ENCODE peak calls at places on chromosomes 1 and 21, in eight cellular contexts. H is mammary epithelial cell, K is brain microvascular endothelial cell, M is left ventricle myocardium inferior, W is aorta, Y is A549, I is gastrocnemius medialis, F is uterus. E is an unnamed sample.

GRCh38 chr1:119544165-119544762 is 37.3 kb downstream of the HSD3B1 start:
- DNase-seq in H (no peak), K (no peak), M (no peak), W (no peak), Y (peak; percentile 15), I (no peak), F (no peak), E (no peak)

GRCh38 chr1:115156826-115157468 is 67.6 kb upstream of the TSPAN2 start:
- DNase-seq in H (no peak), K (no peak), M (no peak), W (no peak), Y (no peak), I (no peak), F (no peak), E (no peak)

GRCh38 chr1:241532864-241533263 is 686 bp downstream of the KMO start:
- DNase-seq in H (peak; percentile 50), K (no peak), M (no peak), W (no peak), Y (no peak), I (no peak), F (no peak), E (no peak)

GRCh38 chr1:240831191-240831631 is 219.3 kb upstream of the GREM2 start:
- DNase-seq in H (no peak), K (peak; percentile 64), M (no peak), W (no peak), Y (no peak), I (no peak), F (no peak), E (no peak)

GRCh38 chr1:202954057-202954745 is 3.9 kb downstream of the ADIPOR1 start:
- DNase-seq in H (no peak), K (no peak), M (no peak), W (no peak), Y (no peak), I (no peak), F (no peak), E (no peak)

GRCh38 chr1:93620169-93620840 is 61.3 kb downstream of the BCAR3 start:
- DNase-seq in H (no peak), K (no peak), M (no peak), W (no peak), Y (no peak), I (no peak), F (no peak), E (no peak)

GRCh38 chr1:109769335-109770078 is 5.8 kb upstream of the EPS8L3 start:
- DNase-seq in H (peak; percentile 69), K (peak; percentile 81), M (peak; percentile 7), W (peak; percentile 45), Y (no peak), I (peak; percentile 6), F (peak; percentile 5), E (peak; percentile 11)

GRCh38 chr1:94463765-94464330 is 45.7 kb downstream of the ABCD3 start:
- DNase-seq in H (peak; percentile 55), K (peak; percentile 53), M (no peak), W (no peak), Y (peak; percentile 66), I (no peak), F (no peak), E (no peak)

GRCh38 chr1:29240400-29240837 is 4.1 kb downstream of the PTPRU start:
- DNase-seq in H (no peak), K (no peak), M (no peak), W (peak; percentile 55), Y (no peak), I (no peak), F (no peak), E (no peak)

GRCh38 chr1:8889925-8890785 is 11.7 kb upstream of the ENO1 start:
- DNase-seq in H (peak; percentile 95), K (peak; percentile 63), M (peak; percentile 93), W (peak; percentile 93), Y (peak; percentile 78), I (peak; percentile 86), F (peak; percentile 70), E (peak; percentile 89)

GRCh38 chr1:29945426-29945825 is 709.1 kb downstream of the PTPRU start:
- DNase-seq in H (no peak), K (no peak), M (no peak), W (no peak), Y (no peak), I (no peak), F (no peak), E (no peak)

GRCh38 chr21:33374080-33374873 is 28.9 kb upstream of the IFNGR2 start:
- DNase-seq in H (peak; percentile 55), K (peak; percentile 58), M (peak; percentile 52), W (no peak), Y (peak; percentile 71), I (no peak), F (no peak), E (peak; percentile 54)

GRCh38 chr1:240917976-240918375 is 306.0 kb upstream of the GREM2 start:
- DNase-seq in H (no peak), K (no peak), M (no peak), W (no peak), Y (no peak), I (no peak), F (no peak), E (no peak)

GRCh38 chr1:53089478-53090226 is 27.6 kb downstream of the PODN start:
- DNase-seq in H (no peak), K (no peak), M (no peak), W (no peak), Y (peak; percentile 33), I (no peak), F (no peak), E (no peak)

GRCh38 chr1:236854602-236854978 is 59.5 kb downstream of the MTR start:
- DNase-seq in H (peak; percentile 34), K (peak; percentile 47), M (no peak), W (no peak), Y (no peak), I (no peak), F (no peak), E (no peak)

GRCh38 chr1:187009320-187009719 is 180.6 kb downstream of the PLA2G4A start:
- DNase-seq in H (no peak), K (no peak), M (no peak), W (no peak), Y (no peak), I (no peak), F (no peak), E (no peak)

DNA sequence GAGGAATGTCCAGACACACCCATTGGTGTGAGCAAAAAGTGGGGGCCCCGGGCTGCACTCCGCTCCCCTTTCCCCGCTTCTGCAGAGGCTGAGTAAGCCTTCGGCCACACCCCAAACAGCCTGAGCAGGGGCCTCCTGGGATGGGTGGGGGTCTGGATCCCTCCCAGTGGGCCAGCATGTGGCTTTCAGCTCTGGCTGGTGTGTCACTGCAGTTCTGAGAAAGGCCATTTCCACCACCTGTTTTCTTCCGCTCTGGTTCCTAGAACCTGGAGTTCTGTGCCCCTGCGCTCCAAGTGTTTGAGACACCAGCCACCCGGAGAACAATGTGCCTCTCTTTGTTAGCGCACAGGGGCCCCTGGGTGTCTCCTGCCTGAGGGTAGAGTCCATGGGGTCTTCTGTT is 30.9 kb downstream of the SLC37A1 start:
- DNase-seq in H (no peak), K (no peak), M (no peak), W (peak; percentile 65), Y (no peak), I (no peak), F (no peak), E (no peak)
- H3K27ac ChIP-seq in H (no peak overlapping the region), K (no peak overlapping the region), M (no peak overlapping the region), W (no peak overlapping the region), Y (no peak overlapping the region), I (no peak overlapping the region), F (no peak overlapping the region), E (no peak overlapping the region)

DNA sequence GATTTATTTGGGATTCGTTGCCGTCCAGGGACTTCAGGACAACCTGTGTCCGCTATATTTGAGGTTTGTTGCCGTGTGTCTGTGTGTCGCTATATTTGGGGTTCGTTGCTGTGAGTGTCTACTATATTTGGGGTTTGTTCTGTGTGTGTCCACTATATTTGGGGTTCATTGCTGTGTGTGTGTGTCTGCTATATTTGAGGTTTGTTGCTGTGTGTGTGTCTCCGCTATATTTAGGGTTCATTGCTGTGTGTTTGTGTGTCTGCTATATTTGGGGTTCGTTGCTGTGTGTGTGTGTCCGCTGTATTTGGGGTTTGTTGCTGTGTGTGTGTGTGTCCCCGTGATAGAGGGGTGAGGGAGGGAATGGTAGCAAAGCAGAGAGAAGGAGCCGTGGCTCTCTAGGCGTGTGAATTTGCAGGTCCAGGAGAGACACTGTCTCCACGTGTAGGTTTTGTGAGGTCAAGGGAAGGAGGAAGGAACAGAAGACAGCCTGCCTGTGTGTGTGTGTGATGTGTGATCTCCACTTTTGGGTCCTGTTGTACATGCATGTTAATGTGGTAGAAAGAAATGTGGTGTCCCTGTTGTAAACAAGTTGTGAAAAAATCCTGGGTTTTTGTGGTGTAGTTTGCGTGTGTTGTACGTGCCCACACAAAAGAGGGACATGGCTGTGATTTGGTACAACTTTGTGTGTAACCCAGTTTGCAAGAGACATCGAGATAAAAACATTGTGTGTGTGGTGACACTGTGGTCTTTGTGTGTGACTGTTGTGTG is 56.2 kb upstream of the ECE1 start:
- DNase-seq in H (no peak), K (no peak), M (no peak), W (no peak), Y (no peak), I (no peak), F (no peak), E (no peak)
- H3K4me3 ChIP-seq in H (peak overlapping the region; percentile 66), K (peak overlapping the region; percentile 73), M (peak overlapping the region; percentile 86), W (no peak overlapping the region), Y (peak overlapping the region; percentile 75), I (peak overlapping the region; percentile 71), F (no peak overlapping the region), E (peak overlapping the region; percentile 87)

GRCh38 chr1:171279234-171279633 is 30.9 kb downstream of the FMO1 start:
- DNase-seq in H (no peak), K (no peak), M (no peak), W (no peak), Y (no peak), I (no peak), F (no peak), E (no peak)
- H3K27ac ChIP-seq in H (no peak overlapping the region), K (no peak overlapping the region), M (no peak overlapping the region), W (no peak overlapping the region), Y (no peak overlapping the region), I (no peak overlapping the region), F (no peak overlapping the region), E (no peak overlapping the region)

DNA sequence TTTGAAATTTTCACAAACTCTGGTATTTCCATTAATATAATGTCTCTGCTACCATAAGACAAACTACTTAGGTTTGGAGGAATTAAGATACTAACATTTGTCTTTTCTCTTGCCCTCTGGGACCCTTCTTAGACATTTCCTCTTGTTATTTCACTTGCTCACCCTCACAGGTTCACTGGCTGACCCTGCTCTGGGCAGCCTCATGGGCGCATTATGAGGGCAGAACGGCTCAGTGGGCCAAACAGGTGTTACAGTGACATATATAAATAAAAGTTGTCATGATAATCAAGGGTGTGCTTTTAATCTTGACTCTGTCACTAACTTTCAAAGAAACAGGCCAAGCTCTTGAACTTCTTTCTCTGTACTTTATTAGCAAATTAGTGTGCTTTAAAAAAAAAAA is 46.5 kb downstream of the ZNHIT6 start:
- DNase-seq in H (no peak), K (no peak), M (no peak), W (no peak), Y (peak; percentile 16), I (no peak), F (no peak), E (no peak)
- H3K4me3 ChIP-seq in H (no peak overlapping the region), K (no peak overlapping the region), M (no peak overlapping the region), W (no peak overlapping the region), Y (no peak overlapping the region), I (no peak overlapping the region), F (no peak overlapping the region), E (no peak overlapping the region)